ENCODE peak calls at places on chromosome 1, in four cellular contexts. One of them, this sample, is unnamed.

GRCh38 chr1:93078935-93079654 is at the start of gene MTF2:
- DNase-seq in IMR-90: peak
- DNase-seq in neural progenitor cell: peak
- DNase-seq in astrocyte: peak
- DNase-seq in this sample: peak

GRCh38 chr1:220879090-220879508 is at the start of gene HLX:
- DNase-seq in neural progenitor cell: peak
- DNase-seq in IMR-90: peak
- DNase-seq in astrocyte: peak
- DNase-seq in this sample: peak

GRCh38 chr1:116001739-116002487 is 25.6 kb downstream of the SLC22A15 start:
- DNase-seq in neural progenitor cell: no peak
- DNase-seq in IMR-90: no peak
- DNase-seq in astrocyte: no peak
- DNase-seq in this sample: peak

GRCh38 chr1:247077768-247078314 is 770 bp downstream of the ZNF670 start:
- DNase-seq in neural progenitor cell: no peak
- DNase-seq in astrocyte: no peak
- DNase-seq in IMR-90: peak
- DNase-seq in this sample: no peak

GRCh38 chr1:170306948-170307347 is 161.2 kb downstream of the NTMT2 start:
- DNase-seq in neural progenitor cell: peak
- DNase-seq in IMR-90: no peak
- DNase-seq in astrocyte: no peak
- DNase-seq in this sample: no peak

GRCh38 chr1:75672528-75673393 is 51.7 kb upstream of the ACADM start:
- DNase-seq in astrocyte: peak
- DNase-seq in IMR-90: peak
- DNase-seq in neural progenitor cell: peak
- DNase-seq in this sample: peak

GRCh38 chr1:77322061-77322900 is 40.5 kb downstream of the AK5 start:
- DNase-seq in IMR-90: peak
- DNase-seq in neural progenitor cell: no peak
- DNase-seq in astrocyte: peak
- DNase-seq in this sample: peak

GRCh38 chr1:20008391-20008841 is 29.0 kb upstream of the PLA2G2A start:
- DNase-seq in IMR-90: no peak
- DNase-seq in astrocyte: peak
- DNase-seq in neural progenitor cell: no peak
- DNase-seq in this sample: peak

GRCh38 chr1:85325920-85326319 is 49.5 kb upstream of the BCL10 start:
- DNase-seq in astrocyte: no peak
- DNase-seq in IMR-90: no peak
- DNase-seq in neural progenitor cell: no peak
- DNase-seq in this sample: no peak

GRCh38 chr1:176691251-176692228 is 228.6 kb downstream of the PAPPA2 start:
- DNase-seq in neural progenitor cell: peak
- DNase-seq in astrocyte: peak
- DNase-seq in IMR-90: peak
- DNase-seq in this sample: peak

GRCh38 chr1:2258996-2259395 is 30.9 kb downstream of the SKI start:
- DNase-seq in IMR-90: no peak
- DNase-seq in astrocyte: no peak
- DNase-seq in neural progenitor cell: no peak
- DNase-seq in this sample: no peak

GRCh38 chr1:23634840-23635642 is 56.6 kb upstream of the RPL11 start:
- DNase-seq in astrocyte: peak
- DNase-seq in neural progenitor cell: peak
- DNase-seq in IMR-90: peak
- DNase-seq in this sample: peak
- H2AFZ ChIP-seq in astrocyte: peak
- H2AFZ ChIP-seq in neural progenitor cell: peak
- H2AFZ ChIP-seq in IMR-90: peak
- H2AFZ ChIP-seq in this sample: peak

GRCh38 chr1:10910490-10911273 is 101.8 kb upstream of the TARDBP start:
- DNase-seq in IMR-90: no peak
- DNase-seq in neural progenitor cell: no peak
- DNase-seq in astrocyte: no peak
- DNase-seq in this sample: no peak
- H2AFZ ChIP-seq in IMR-90: peak
- H2AFZ ChIP-seq in neural progenitor cell: no peak
- H2AFZ ChIP-seq in astrocyte: no peak
- H2AFZ ChIP-seq in this sample: no peak

GRCh38 chr1:90573736-90574135 is 143.4 kb downstream of the BARHL2 start:
- DNase-seq in IMR-90: no peak
- DNase-seq in neural progenitor cell: no peak
- DNase-seq in astrocyte: no peak
- DNase-seq in this sample: no peak
- H2AFZ ChIP-seq in IMR-90: no peak
- H2AFZ ChIP-seq in neural progenitor cell: no peak
- H2AFZ ChIP-seq in astrocyte: no peak
- H2AFZ ChIP-seq in this sample: no peak

GRCh38 chr1:18928985-18929384 is 26.6 kb upstream of the ALDH4A1 start:
- DNase-seq in neural progenitor cell: no peak
- DNase-seq in IMR-90: no peak
- DNase-seq in astrocyte: no peak
- DNase-seq in this sample: no peak

GRCh38 chr1:18926315-18927081 is 24.1 kb upstream of the ALDH4A1 start:
- DNase-seq in astrocyte: peak
- DNase-seq in IMR-90: peak
- DNase-seq in neural progenitor cell: no peak
- DNase-seq in this sample: peak

GRCh38 chr1:18927654-18928272 is 25.4 kb upstream of the ALDH4A1 start:
- DNase-seq in astrocyte: peak
- DNase-seq in IMR-90: peak
- DNase-seq in neural progenitor cell: no peak
- DNase-seq in this sample: peak

GRCh38 chr1:18928406-18928805 is 26.1 kb upstream of the ALDH4A1 start:
- DNase-seq in astrocyte: no peak
- DNase-seq in neural progenitor cell: no peak
- DNase-seq in IMR-90: no peak
- DNase-seq in this sample: no peak

GRCh38 chr1:18927082-18927653 is 24.8 kb upstream of the ALDH4A1 start:
- DNase-seq in IMR-90: no peak
- DNase-seq in neural progenitor cell: no peak
- DNase-seq in astrocyte: no peak
- DNase-seq in this sample: peak
- H2AFZ ChIP-seq in IMR-90: peak
- H2AFZ ChIP-seq in neural progenitor cell: no peak
- H2AFZ ChIP-seq in astrocyte: peak
- H2AFZ ChIP-seq in this sample: peak

GRCh38 chr1:235588916-235589515 is 60.6 kb downstream of the GNG4 start:
- DNase-seq in astrocyte: peak
- DNase-seq in neural progenitor cell: peak
- DNase-seq in IMR-90: peak
- DNase-seq in this sample: peak
- H2AFZ ChIP-seq in astrocyte: peak
- H2AFZ ChIP-seq in neural progenitor cell: no peak
- H2AFZ ChIP-seq in IMR-90: peak
- H2AFZ ChIP-seq in this sample: no peak